ENCODE peak calls at places on chromosome 4, in seven cellular contexts. V is fibroblast of mammary gland, Z is heart right ventricle, E is neural crest cell, P is lung, O is neural progenitor cell, R is GM06990. S is an unnamed sample.

GRCh38 chr4:173171098-173171497 is 2.5 kb downstream of the GALNT7 start:
- DNase-seq in V (peak), Z (no peak), E (no peak), P (no peak), O (peak), R (no peak), S (no peak)

GRCh38 chr4:5647351-5647750 is 61.0 kb downstream of the EVC2 start:
- DNase-seq in V (no peak), Z (no peak), E (no peak), P (no peak), O (no peak), R (no peak), S (no peak)

GRCh38 chr4:110988741-110989140 is 365.9 kb upstream of the PITX2 start:
- DNase-seq in V (no peak), Z (no peak), E (no peak), P (no peak), O (no peak), R (no peak), S (no peak)

GRCh38 chr4:73692284-73692683 is 48.1 kb upstream of the CXCL8 start:
- DNase-seq in V (no peak), Z (no peak), E (no peak), P (no peak), O (no peak), R (no peak), S (no peak)

GRCh38 chr4:153710681-153711080 is 26.6 kb downstream of the TLR2 start:
- DNase-seq in V (no peak), Z (no peak), E (no peak), P (no peak), O (no peak), R (no peak), S (no peak)

GRCh38 chr4:154691229-154691628 is 52.6 kb upstream of the LRAT start:
- DNase-seq in V (no peak), Z (no peak), E (no peak), P (no peak), O (no peak), R (no peak), S (no peak)

GRCh38 chr4:40214038-40214437 is 17.2 kb downstream of the RHOH start:
- DNase-seq in V (no peak), Z (no peak), E (no peak), P (no peak), O (no peak), R (no peak), S (no peak)

GRCh38 chr4:10878861-10879260 is 194.3 kb upstream of the CLNK start:
- DNase-seq in V (no peak), Z (no peak), E (no peak), P (no peak), O (no peak), R (no peak), S (no peak)

GRCh38 chr4:102616661-102617060 is 115.5 kb downstream of the NFKB1 start:
- DNase-seq in V (no peak), Z (no peak), E (no peak), P (no peak), O (peak), R (no peak), S (peak)

GRCh38 chr4:142845293-142846070 is 619 bp downstream of the INPP4B start:
- DNase-seq in V (no peak), Z (peak), E (no peak), P (no peak), O (peak), R (peak), S (peak)

GRCh38 chr4:75844151-75844662 is 58.0 kb downstream of the PPEF2 start:
- DNase-seq in V (peak), Z (no peak), E (no peak), P (no peak), O (no peak), R (no peak), S (no peak)

GRCh38 chr4:106238819-106239420 is 77.1 kb downstream of the TBCK start:
- DNase-seq in V (peak), Z (no peak), E (peak), P (no peak), O (peak), R (no peak), S (peak)

GRCh38 chr4:106541253-106541652 is 172.7 kb upstream of the GIMD1 start:
- DNase-seq in V (peak), Z (no peak), E (no peak), P (no peak), O (no peak), R (no peak), S (no peak)

GRCh38 chr4:154314248-154314647 is 177.4 kb downstream of the DCHS2 start:
- DNase-seq in V (peak), Z (no peak), E (no peak), P (no peak), O (peak), R (no peak), S (no peak)

DNA sequence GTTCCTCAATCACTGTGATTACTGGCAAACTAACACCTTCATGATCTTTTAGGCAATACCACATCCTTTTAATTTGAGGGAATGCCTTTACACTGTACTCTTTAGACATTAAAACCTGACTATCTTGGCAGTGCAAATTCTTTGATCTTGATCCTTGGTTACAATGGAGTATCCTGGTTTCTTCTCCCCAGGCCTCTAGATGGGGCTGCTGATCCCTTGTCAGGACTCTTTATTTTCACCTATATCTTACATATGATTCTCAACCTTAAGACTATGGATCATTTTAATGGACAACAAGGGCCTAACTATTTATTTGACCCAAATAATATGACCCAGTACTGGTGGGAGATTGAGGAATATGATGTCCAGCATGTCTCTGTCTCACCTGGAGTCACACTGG is 1005.5 kb upstream of the INTU start:
- DNase-seq in V (peak), Z (no peak), E (no peak), P (no peak), O (peak), R (no peak), S (no peak)
- TF ChIP-seq CTCF in V (peak), Z (no peak), E (peak), P (no peak), O (peak), R (peak), S (peak)

DNA sequence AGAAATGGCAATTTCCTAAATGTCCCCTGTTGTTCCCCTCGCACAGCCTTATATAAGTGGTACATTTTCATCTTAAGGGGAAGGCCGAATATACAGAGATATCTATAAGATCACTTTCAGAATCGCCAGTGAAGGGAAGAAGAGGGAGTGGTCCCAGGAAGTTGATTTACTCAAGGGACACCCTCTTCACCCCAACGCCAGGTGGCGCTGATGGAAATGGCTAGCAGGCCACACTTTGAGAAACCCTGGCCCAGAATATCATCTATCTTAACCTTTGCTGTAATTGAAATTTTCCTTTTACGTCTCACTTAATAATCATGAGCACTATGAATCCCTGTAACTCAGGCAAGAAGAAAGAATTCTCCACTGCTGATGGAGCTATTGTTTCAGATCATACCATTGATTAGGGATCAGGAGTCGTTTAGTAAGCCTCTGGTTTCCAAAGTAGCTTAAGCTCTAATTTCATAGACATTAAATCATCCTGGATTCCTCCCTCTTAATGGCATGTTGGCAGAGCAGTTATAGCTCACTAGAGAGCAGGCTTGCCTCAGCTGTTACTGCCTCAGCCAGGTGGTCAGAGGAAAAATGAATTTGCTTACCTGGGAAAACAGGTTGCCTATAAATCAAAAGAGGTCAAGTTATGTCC is 941.3 kb upstream of the TENM3 start:
- DNase-seq in V (peak), Z (peak), E (no peak), P (no peak), O (peak), R (no peak), S (peak)
- TF ChIP-seq CTCF in V (peak), Z (peak), E (peak), P (no peak), O (peak), R (peak), S (peak)

DNA sequence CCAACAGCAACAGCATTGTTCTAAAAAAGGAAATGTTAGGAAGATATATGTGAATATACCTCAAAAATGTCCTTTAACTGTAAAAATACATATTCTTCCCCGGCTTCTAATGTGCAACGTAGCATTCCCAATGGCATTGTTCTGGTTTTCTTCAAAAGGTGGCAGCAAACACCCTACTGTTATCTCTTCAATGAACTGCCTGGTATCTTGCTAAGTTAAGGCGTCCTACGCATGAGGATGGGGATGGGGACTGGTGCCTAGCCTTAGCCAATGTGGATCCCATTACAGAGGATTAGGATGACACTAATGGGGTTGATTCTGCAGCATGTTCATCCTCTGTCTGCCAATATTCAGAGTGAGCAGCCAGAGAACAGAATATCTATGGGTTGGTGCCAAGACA is 334.9 kb upstream of the ADGRL3 start:
- DNase-seq in V (no peak), Z (no peak), E (no peak), P (no peak), O (peak), R (no peak), S (peak)
- TF ChIP-seq CTCF in V (no peak), Z (no peak), E (no peak), P (no peak), O (peak), R (no peak), S (peak)

GRCh38 chr4:123399638-123400358 is 3.2 kb downstream of the SPRY1 start:
- DNase-seq in V (peak), Z (no peak), E (no peak), P (no peak), O (peak), R (no peak), S (no peak)
- TF ChIP-seq CTCF in V (no peak), Z (no peak), E (no peak), P (no peak), O (no peak), R (no peak), S (no peak)

GRCh38 chr4:113328514-113328913 is 279.1 kb downstream of the ANK2 start:
- DNase-seq in V (no peak), Z (no peak), E (no peak), P (no peak), O (peak), R (no peak), S (peak)
- TF ChIP-seq CTCF in V (peak), Z (peak), E (peak), P (no peak), O (peak), R (peak), S (peak)

DNA sequence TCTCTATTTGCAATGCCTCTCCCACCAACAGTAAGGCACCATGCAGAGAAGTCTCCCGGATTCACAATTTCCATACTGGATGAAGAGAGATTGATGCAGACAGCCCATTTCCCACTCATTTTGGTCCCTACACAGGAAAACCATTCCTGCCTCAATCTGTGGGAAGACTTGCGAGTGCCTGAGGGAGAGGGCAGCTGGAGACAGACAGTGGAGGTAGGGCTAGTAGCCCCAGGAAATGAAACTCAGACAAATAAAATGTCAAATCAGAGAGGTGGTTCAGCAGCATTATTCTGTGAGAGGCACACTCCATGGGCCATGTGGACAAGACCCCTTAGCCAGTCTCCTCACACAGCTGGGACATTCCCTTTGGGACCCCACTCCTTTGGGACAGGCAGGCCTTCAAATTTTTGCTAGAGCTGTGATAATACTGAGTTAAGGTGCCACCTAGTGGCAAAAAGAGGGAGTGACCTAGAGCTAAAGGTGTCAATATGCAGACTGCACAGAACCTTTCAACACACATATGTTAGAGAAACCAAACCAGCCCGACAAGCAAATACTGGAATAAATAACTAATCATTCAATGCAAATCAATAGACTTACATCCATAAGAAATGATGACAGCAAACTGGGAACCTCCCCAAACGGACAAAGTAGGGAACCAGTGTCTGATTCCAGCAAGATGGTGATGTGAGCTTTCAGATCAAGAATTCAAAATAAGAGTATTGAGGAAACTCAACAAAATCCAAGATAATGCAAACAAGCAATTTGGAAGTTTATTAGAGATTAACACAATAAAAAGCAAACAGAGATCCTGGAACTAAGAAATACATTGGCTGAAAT is 1865.3 kb upstream of the AGA start:
- DNase-seq in V (peak), Z (no peak), E (peak), P (no peak), O (peak), R (no peak), S (peak)
- TF ChIP-seq CTCF in V (peak), Z (peak), E (peak), P (no peak), O (peak), R (peak), S (peak)

GRCh38 chr4:183659029-183659870 is at the start of the genes RWDD4 and TRAPPC11:
- DNase-seq in V (peak), Z (peak), E (peak), P (peak), O (peak), R (peak), S (peak)

GRCh38 chr4:183657564-183657963 is 1.4 kb downstream of the RWDD4 start:
- DNase-seq in V (no peak), Z (no peak), E (no peak), P (no peak), O (no peak), R (no peak), S (no peak)

GRCh38 chr4:183659919-183660318 is 826 bp downstream of the TRAPPC11 start:
- DNase-seq in V (no peak), Z (no peak), E (no peak), P (no peak), O (peak), R (no peak), S (no peak)

DNA sequence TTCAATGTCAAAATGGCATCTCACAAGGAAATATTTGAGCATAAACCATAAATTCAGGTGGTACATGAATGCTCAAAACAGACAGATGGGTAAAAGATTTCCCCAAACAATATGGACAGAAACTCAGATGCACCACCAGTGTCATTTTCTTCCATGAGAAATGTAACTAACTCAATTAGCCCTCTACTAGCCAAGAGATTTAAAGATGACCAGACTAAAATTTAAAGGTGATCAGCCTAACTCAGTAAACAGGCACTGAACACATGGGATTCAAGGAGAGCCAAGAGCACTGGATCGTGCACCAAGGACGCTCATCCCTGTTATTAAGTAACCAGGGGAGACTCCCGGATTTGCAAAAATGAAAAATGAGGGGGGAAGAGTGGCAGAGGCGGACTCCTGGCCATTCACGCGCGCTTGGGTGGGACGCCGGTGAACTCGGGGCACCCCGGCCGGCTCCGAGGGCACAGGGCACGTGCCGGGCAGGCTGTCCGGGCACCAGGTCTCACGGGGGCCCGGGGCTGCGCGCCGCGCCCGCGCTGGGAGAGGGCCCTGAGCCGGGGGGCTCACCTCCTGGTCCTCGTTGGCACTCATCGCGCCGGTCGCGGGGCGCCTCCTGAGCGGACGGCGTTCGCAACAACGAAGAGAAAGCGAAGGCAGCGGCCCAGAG is 490 bp downstream of the RWDD4 start:
- DNase-seq in V (no peak), Z (peak), E (peak), P (no peak), O (peak), R (peak), S (peak)
- TF ChIP-seq CTCF in V (no peak), Z (no peak), E (no peak), P (no peak), O (no peak), R (no peak), S (no peak)